ENCODE peak calls at places on chromosomes 4 and X, in seven cellular contexts. Y is RPMI7951, G is nucleus accumbens, R is brain microvascular endothelial cell, Z is putamen, F is SW480, D is OCI-M1. V is an unnamed sample.

GRCh38 chr4:3679071-3679825 is 86.9 kb upstream of the ADRA2C start:
- DNase-seq in Z (no peak), D (no peak), Y (no peak), R (no peak), F (no peak), G (no peak), V (no peak)

GRCh38 chr4:128565565-128566186 is 243.8 kb upstream of the JADE1 start:
- DNase-seq in F (peak; percentile 43), G (no peak), Z (no peak), R (no peak), D (peak; percentile 61), Y (no peak), V (peak; percentile 55)

GRCh38 chr4:158667651-158668198 is 4.0 kb downstream of the C4orf46 start:
- DNase-seq in Y (peak; percentile 23), R (peak; percentile 16), D (peak; percentile 71), Z (no peak), G (no peak), F (peak; percentile 17), V (peak; percentile 27)

GRCh38 chrX:47804315-47804714 is 32.4 kb upstream of the ZNF81 start:
- DNase-seq in R (no peak), D (no peak), Z (no peak), F (no peak), G (no peak), Y (no peak), V (no peak)

GRCh38 chrX:123324628-123325027 is 140.6 kb downstream of the GRIA3 start:
- DNase-seq in G (no peak), F (no peak), D (no peak), Y (no peak), R (no peak), Z (peak; percentile 27), V (peak; percentile 39)

GRCh38 chr4:20520901-20521300 is 179.4 kb upstream of the PACRGL start:
- DNase-seq in R (peak; percentile 30), G (no peak), Z (no peak), D (no peak), Y (peak; percentile 51), F (no peak), V (peak; percentile 80)

GRCh38 chrX:104211187-104211586 is 43.5 kb downstream of the ESX1 start:
- DNase-seq in Z (no peak), D (no peak), R (no peak), F (no peak), Y (no peak), G (no peak), V (no peak)

GRCh38 chrX:109774706-109775105 is 41.6 kb upstream of the ACSL4 start:
- DNase-seq in F (no peak), R (peak; percentile 71), D (peak; percentile 61), G (no peak), Y (peak; percentile 46), Z (no peak), V (peak; percentile 81)

GRCh38 chr4:14916554-14917304 is 85.6 kb upstream of the CPEB2 start:
- DNase-seq in D (peak; percentile 22), Y (peak; percentile 92), F (peak; percentile 71), R (peak; percentile 83), Z (no peak), G (no peak), V (peak; percentile 60)

GRCh38 chrX:154019633-154020499 is at the start of gene IRAK1:
- DNase-seq in Z (peak; percentile 32), F (peak; percentile 49), Y (peak; percentile 60), G (no peak), R (no peak), D (peak; percentile 71), V (peak; percentile 57)

GRCh38 chrX:46653482-46653881 is 79.9 kb downstream of the CHST7 start:
- DNase-seq in G (no peak), Z (no peak), D (peak; percentile 40), Y (no peak), F (no peak), R (no peak), V (peak; percentile 21)

GRCh38 chrX:68930576-68931317 is 101.9 kb downstream of the EFNB1 start:
- DNase-seq in D (no peak), R (no peak), Z (no peak), F (peak; percentile 92), Y (no peak), G (no peak), V (peak; percentile 64)

GRCh38 chr4:20249333-20249732 is 2.4 kb upstream of the SLIT2 start:
- DNase-seq in G (no peak), Z (peak; percentile 19), D (peak; percentile 69), R (peak; percentile 59), Y (peak; percentile 66), F (no peak), V (peak; percentile 50)

GRCh38 chr4:154807042-154807630 is 26.1 kb downstream of the RBM46 start:
- DNase-seq in D (peak; percentile 85), F (peak; percentile 51), Y (peak; percentile 22), R (no peak), G (no peak), Z (peak; percentile 7), V (peak; percentile 75)

GRCh38 chr4:4384837-4385236 is 2.1 kb upstream of the NSG1 start:
- DNase-seq in G (no peak), R (no peak), Z (no peak), D (peak; percentile 69), Y (no peak), F (peak; percentile 35), V (no peak)

GRCh38 chrX:39261446-39262147 is 460.3 kb downstream of the MID1IP1 start:
- DNase-seq in Y (peak; percentile 89), D (peak; percentile 54), G (no peak), R (peak; percentile 27), Z (no peak), F (peak; percentile 25), V (peak; percentile 75)

GRCh38 chrX:124023838-124024238 is 62.3 kb downstream of the STAG2 start:
- DNase-seq in G (no peak), R (no peak), Y (peak; percentile 1), D (peak; percentile 4), Z (no peak), F (no peak), V (peak; percentile 48)

GRCh38 chr4:7389101-7389701 is 45.5 kb downstream of the PSAPL1 start:
- DNase-seq in F (no peak), Z (no peak), D (no peak), Y (no peak), R (no peak), G (no peak), V (no peak)

GRCh38 chr4:82509029-82509428 is 52.8 kb downstream of the TMEM150C start:
- DNase-seq in F (no peak), Y (no peak), D (no peak), Z (no peak), R (no peak), G (no peak), V (no peak)

GRCh38 chr4:532588-533317 is 33.7 kb downstream of the PIGG start:
- DNase-seq in G (no peak), R (no peak), D (no peak), F (no peak), Y (no peak), Z (no peak), V (no peak)

GRCh38 chr4:121709766-121710405 is 13.1 kb upstream of the ANXA5 start:
- DNase-seq in Z (no peak), R (no peak), F (no peak), Y (no peak), G (no peak), D (no peak), V (no peak)

GRCh38 chrX:96474357-96475125 is 210.1 kb upstream of the DIAPH2 start:
- DNase-seq in G (no peak), F (no peak), R (no peak), Y (no peak), D (no peak), Z (no peak), V (peak; percentile 60)

GRCh38 chrX:68719181-68719903 is 71.9 kb downstream of the STARD8 start:
- DNase-seq in G (no peak), R (no peak), Y (no peak), F (no peak), Z (no peak), D (no peak), V (no peak)

GRCh38 chr4:78534286-78534955 is 17.1 kb upstream of the ANXA3 start:
- DNase-seq in D (no peak), G (no peak), Z (no peak), F (peak; percentile 98), R (no peak), Y (peak; percentile 48), V (peak; percentile 76)

GRCh38 chrX:70254063-70254400 is 6.0 kb downstream of the P2RY4 start:
- DNase-seq in R (no peak), Y (no peak), G (no peak), F (peak; percentile 33), D (no peak), Z (no peak), V (no peak)

GRCh38 chr4:40340034-40340433 is 4.9 kb downstream of the CHRNA9 start:
- DNase-seq in F (no peak), Z (no peak), R (no peak), D (no peak), Y (peak; percentile 36), G (no peak), V (no peak)

GRCh38 chr4:177554966-177555574 is 112.8 kb upstream of the AGA start:
- DNase-seq in R (peak; percentile 39), F (peak; percentile 8), Y (peak; percentile 20), Z (no peak), D (peak; percentile 80), G (no peak), V (peak; percentile 27)

GRCh38 chrX:15299945-15300851 is 15.2 kb downstream of the ASB11 start:
- DNase-seq in D (peak; percentile 40), G (no peak), F (peak; percentile 7), Y (peak; percentile 30), R (no peak), Z (peak; percentile 31), V (peak; percentile 43)